ENCODE peak calls at places on chromosome 9, in nine cellular contexts. U, N, T, B, H, P, A, W and M are unnamed samples.

GRCh38 chr9:133960568-133961129 is 31.5 kb downstream of the VAV2 start:
- DNase-seq in P (no peak), W (peak), A (no peak), B (no peak), T (no peak), N (no peak), U (peak), H (no peak), M (no peak)

GRCh38 chr9:27126682-27127081 is 17.7 kb downstream of the TEK start:
- DNase-seq in T (no peak), W (no peak), B (no peak), P (no peak), A (no peak), H (no peak), N (no peak), U (no peak), M (no peak)

GRCh38 chr9:128903871-128904371 is 16.9 kb upstream of the PHYHD1 start:
- DNase-seq in U (no peak), B (no peak), N (no peak), A (no peak), P (no peak), H (no peak), W (no peak), T (peak), M (no peak)

GRCh38 chr9:74662616-74663015 is 165.5 kb downstream of the RORB start:
- DNase-seq in H (no peak), N (no peak), W (no peak), A (no peak), U (no peak), P (no peak), B (no peak), T (no peak), M (no peak)

GRCh38 chr9:137784046-137784445 is 93.5 kb upstream of the CACNA1B start:
- DNase-seq in A (peak), H (no peak), U (peak), W (peak), P (no peak), B (no peak), T (no peak), N (no peak), M (no peak)

GRCh38 chr9:87564111-87564510 is 66.4 kb downstream of the DAPK1 start:
- DNase-seq in T (peak), U (no peak), H (peak), P (no peak), W (no peak), B (no peak), A (no peak), N (no peak), M (no peak)

GRCh38 chr9:138048184-138048583 is 170.6 kb downstream of the CACNA1B start:
- DNase-seq in B (no peak), P (no peak), W (no peak), U (no peak), A (no peak), T (no peak), N (no peak), H (no peak), M (no peak)

GRCh38 chr9:86353591-86354047 is 591 bp downstream of the TUT7 start:
- DNase-seq in H (peak), U (no peak), W (peak), B (no peak), T (no peak), P (no peak), N (no peak), A (no peak), M (no peak)

GRCh38 chr9:114914139-114914538 is 16.3 kb downstream of the TNFSF8 start:
- DNase-seq in T (no peak), P (no peak), H (no peak), N (no peak), B (no peak), U (no peak), W (no peak), A (no peak), M (no peak)

GRCh38 chr9:22237497-22238363 is 208.9 kb upstream of the DMRTA1 start:
- DNase-seq in T (peak), U (no peak), P (no peak), N (peak), H (peak), W (no peak), B (no peak), A (peak), M (no peak)

DNA sequence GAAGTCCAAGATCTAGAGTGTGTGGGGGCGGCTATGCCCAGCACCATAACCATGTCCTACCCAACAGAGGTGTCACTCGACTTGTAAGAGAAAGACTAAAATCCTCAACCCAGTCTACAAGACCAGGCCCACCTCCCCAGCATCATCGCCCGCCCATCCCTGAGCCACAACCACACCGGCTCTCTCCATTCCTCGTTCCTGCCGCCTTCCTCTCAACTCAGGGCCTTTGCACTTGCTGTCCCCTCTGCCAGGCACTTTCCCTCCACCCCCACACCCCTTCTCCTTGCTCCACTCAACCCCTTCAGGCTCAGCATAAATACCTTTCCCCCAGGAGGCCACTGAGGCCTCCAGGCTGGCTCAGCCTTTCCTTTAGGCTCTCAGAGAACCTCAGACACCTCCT is 69.3 kb downstream of the PAX5 start:
- DNase-seq in N (no peak), W (no peak), B (no peak), U (no peak), A (no peak), P (no peak), H (no peak), T (no peak), M (no peak)
- H3K27ac ChIP-seq in N (no peak), W (no peak), B (no peak), U (no peak), A (no peak), P (no peak), H (no peak), T (no peak), M (no peak)

DNA sequence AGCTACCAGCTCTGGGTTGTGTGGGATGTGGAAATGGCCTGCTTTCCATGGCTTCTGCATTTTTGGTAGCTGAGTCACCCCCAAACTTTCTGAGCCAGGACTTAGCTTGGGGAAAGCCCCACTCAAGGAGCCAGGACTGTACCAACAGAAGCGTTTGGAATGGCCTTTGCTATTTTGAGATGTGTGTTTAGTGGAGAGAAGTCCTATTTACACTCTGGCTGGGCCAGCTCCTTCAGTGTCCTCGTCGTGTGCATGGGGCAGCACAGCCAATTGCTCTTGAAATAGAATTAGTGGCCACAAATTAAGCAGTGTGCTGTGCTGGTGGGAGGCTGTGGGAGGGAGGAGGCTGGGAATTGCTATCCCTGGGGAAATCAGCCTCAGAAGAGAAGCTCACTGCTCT is 51.6 kb downstream of the ENTREP1 start:
- DNase-seq in B (no peak), P (no peak), W (peak), N (peak), H (no peak), T (peak), A (peak), U (no peak), M (no peak)
- H3K27ac ChIP-seq in B (no peak), P (no peak), W (no peak), N (no peak), H (no peak), T (no peak), A (no peak), U (no peak), M (no peak)

DNA sequence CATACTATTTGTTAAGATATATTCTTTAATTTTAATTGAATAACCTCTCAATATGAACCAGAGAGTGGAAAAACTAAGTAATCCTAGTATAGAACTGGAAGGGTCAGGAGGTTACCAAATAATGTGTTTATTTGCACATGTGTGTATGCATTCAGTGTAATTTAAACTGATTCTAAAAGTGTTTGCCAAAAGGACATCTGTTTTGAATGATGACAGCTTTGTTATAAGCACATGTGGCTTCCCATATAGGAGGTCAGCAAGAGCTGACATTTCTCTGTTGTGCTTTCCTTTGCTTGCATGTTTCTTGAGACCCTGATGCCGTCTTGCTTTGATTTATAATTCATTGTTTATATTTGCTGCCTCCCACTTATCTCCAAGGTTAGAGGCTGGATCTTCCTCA is 383.4 kb downstream of the BRINP1 start:
- DNase-seq in H (no peak), P (no peak), A (no peak), N (no peak), U (no peak), B (no peak), T (no peak), W (no peak), M (no peak)
- H3K27ac ChIP-seq in H (no peak), P (no peak), A (no peak), N (no peak), U (no peak), B (no peak), T (no peak), W (no peak), M (no peak)

GRCh38 chr9:136151214-136151804 is 32.6 kb upstream of the TMEM250 start:
- DNase-seq in N (no peak), P (no peak), T (no peak), H (no peak), A (no peak), U (no peak), B (no peak), W (peak), M (no peak)

GRCh38 chr9:136151848-136152542 is 33.3 kb upstream of the TMEM250 start:
- DNase-seq in T (no peak), A (no peak), B (no peak), W (no peak), N (no peak), H (no peak), P (no peak), U (no peak), M (no peak)

GRCh38 chr9:136153381-136154065 is 34.8 kb upstream of the TMEM250 start:
- DNase-seq in W (no peak), T (no peak), B (no peak), N (no peak), U (no peak), H (no peak), A (peak), P (no peak), M (no peak)

GRCh38 chr9:136152931-136153330 is 34.3 kb upstream of the TMEM250 start:
- DNase-seq in B (no peak), T (no peak), U (no peak), P (no peak), W (no peak), N (no peak), A (no peak), H (no peak), M (no peak)

DNA sequence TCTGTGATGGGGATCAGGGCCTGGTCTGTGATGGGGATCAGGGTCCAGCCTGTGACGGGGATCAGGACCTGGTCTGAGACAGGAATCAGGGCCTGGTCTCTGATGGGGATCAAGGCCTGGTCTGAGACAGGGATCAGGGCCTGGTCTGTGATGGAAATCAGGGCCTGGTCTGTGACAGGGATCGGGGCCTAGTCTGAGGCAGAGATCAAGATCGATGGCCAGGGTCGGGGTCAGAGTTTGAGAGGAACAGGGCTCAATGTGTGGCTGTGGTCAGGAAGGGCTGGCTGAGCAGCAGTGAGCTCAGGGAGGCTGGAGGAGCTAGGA is 33.8 kb upstream of the TMEM250 start:
- DNase-seq in A (no peak), P (no peak), U (no peak), T (no peak), H (no peak), N (no peak), B (no peak), W (no peak), M (no peak)
- H3K27ac ChIP-seq in A (no peak), P (no peak), U (no peak), T (no peak), H (no peak), N (no peak), B (no peak), W (no peak), M (no peak)

DNA sequence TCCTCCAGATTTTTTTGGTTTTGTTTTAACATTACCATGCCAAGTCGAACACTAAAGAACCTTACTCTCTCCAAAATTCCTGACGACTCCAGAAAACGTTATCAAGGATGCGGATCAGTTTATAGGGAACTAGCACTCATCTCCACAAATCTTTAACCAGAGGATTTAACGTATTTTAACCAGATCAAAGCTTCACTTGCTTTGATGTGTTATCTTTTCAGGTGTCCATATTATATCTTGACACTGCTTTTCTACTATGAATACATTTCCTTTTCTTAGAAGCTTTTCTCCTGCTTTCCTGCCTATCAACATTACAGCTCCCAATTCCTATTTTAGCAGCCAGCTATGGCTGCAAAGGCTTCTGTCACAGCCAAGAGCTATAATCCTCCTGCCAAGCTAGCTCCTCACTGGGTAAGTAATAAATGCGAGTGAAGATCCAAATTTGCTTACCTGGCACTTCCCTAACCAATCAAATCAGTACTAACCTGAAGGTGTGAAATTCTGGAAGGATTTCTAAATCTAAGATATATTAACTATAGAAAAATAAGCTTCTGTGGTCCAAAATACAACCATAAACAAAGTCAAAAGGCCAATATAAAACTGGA is 60.2 kb downstream of the CDC14B start:
- DNase-seq in H (peak), A (no peak), B (no peak), P (no peak), W (no peak), N (no peak), T (no peak), U (no peak), M (no peak)
- H3K27ac ChIP-seq in H (peak), A (no peak), B (no peak), P (no peak), W (no peak), N (no peak), T (no peak), U (no peak), M (no peak)

DNA sequence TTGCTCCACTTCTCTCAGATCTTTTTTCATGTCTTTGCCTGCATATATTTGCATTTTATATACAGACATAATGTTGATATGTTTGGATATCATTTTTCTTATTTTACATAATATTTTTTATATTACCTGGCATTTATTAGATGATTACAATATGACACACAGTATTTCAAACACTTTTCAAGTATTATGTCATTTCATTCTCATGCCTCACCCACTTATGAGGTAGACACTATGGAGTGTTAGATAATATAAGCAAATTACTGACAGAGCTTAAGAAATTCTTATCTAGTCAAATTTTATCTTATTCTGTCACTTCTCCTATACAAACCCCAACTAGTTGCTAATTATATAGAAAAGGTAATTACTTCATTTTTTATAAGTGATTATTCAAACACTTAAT is 11.1 kb downstream of the LURAP1L start:
- DNase-seq in P (no peak), W (no peak), U (no peak), B (no peak), H (no peak), T (no peak), N (no peak), A (no peak), M (no peak)
- H3K27ac ChIP-seq in P (no peak), W (no peak), U (no peak), B (no peak), H (peak), T (peak), N (no peak), A (peak), M (no peak)

DNA sequence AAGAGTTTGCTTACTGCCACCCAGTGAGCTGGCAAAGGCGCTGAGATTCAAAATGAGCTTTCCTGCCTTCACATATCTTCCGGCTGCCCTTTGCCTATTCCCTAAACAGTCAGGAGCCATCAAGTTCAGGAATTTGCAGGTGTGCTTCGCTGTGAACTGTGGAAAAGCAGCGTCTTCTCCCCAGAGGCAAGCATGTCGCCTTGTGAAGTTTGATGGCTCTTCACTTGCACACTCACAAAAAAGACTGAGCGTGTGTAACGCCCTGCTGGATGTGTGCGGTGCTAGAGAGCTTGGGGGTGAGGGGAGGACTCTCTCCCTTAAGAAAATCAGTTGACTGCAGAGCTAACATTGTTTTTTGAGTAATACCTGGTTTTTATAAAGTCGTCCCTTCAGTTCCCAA is 288.7 kb downstream of the DOCK8 start:
- DNase-seq in A (no peak), H (no peak), N (no peak), W (no peak), U (no peak), P (no peak), B (no peak), T (no peak), M (no peak)
- H3K27ac ChIP-seq in A (peak), H (no peak), N (no peak), W (no peak), U (no peak), P (no peak), B (no peak), T (no peak), M (peak)